ENCODE peak calls at places on chromosomes 3 and 15, in five cellular contexts. A is GM23338, W is foreskin fibroblast, P is body of pancreas, Z is choroid plexus epithelial cell. D is an unnamed sample.

GRCh38 chr3:23600178-23600577 is 205.6 kb upstream of the UBE2E1 start:
- DNase-seq in P (no peak), W (peak), Z (peak), A (no peak), D (peak)

GRCh38 chr3:88298189-88298588 is 148.4 kb downstream of the C3orf38 start:
- DNase-seq in W (no peak), A (no peak), Z (peak), P (no peak), D (no peak)

GRCh38 chr3:126654571-126655393 is at the start of gene TXNRD3:
- DNase-seq in P (peak), Z (peak), W (peak), A (peak), D (peak)

GRCh38 chr15:99704444-99704838 is 28.8 kb downstream of the LYSMD4 start:
- DNase-seq in W (peak), A (peak), Z (peak), P (peak), D (peak)

GRCh38 chr3:79864077-79864476 is 96.3 kb upstream of the ROBO1 start:
- DNase-seq in W (no peak), A (no peak), Z (no peak), P (no peak), D (no peak)

GRCh38 chr3:42228796-42229195 is 37.2 kb downstream of the CCK start:
- DNase-seq in W (no peak), Z (peak), P (no peak), A (peak), D (peak)

GRCh38 chr15:74208901-74209559 is 6.4 kb upstream of the STRA6 start:
- DNase-seq in W (no peak), Z (peak), A (peak), P (peak), D (no peak)

GRCh38 chr3:153180860-153181372 is 18.9 kb downstream of the RAP2B start:
- DNase-seq in P (no peak), W (no peak), A (no peak), Z (no peak), D (peak)

GRCh38 chr3:136631424-136631823 is 120.8 kb downstream of the STAG1 start:
- DNase-seq in W (no peak), Z (no peak), P (no peak), A (no peak), D (no peak)

GRCh38 chr3:182910939-182911781 is 69.2 kb downstream of the DCUN1D1 start:
- DNase-seq in Z (no peak), A (no peak), P (no peak), W (no peak), D (no peak)

GRCh38 chr15:57611938-57612337 is 20.2 kb downstream of the MYZAP start:
- DNase-seq in Z (peak), W (peak), A (peak), P (peak), D (peak)

GRCh38 chr15:63422891-63423290 is 41.2 kb upstream of the CA12 start:
- DNase-seq in Z (no peak), P (no peak), W (no peak), A (no peak), D (no peak)

GRCh38 chr15:44427756-44428724 is 611 bp downstream of the CTDSPL2 start:
- DNase-seq in W (no peak), Z (peak), P (peak), A (peak), D (peak)

GRCh38 chr15:44317423-44317822 is 28.9 kb downstream of the GOLM2 start:
- DNase-seq in P (no peak), W (no peak), Z (no peak), A (peak), D (no peak)

GRCh38 chr3:48661501-48662139 is 1.1 kb downstream of the CELSR3 start:
- DNase-seq in P (peak), Z (peak), A (peak), W (no peak), D (peak)

GRCh38 chr3:61371123-61371522 is 119.9 kb upstream of the FHIT start:
- DNase-seq in Z (peak), W (no peak), P (peak), A (peak), D (peak)

GRCh38 chr15:101288905-101289513 is 6.0 kb downstream of the SNRPA1 start:
- DNase-seq in W (no peak), A (peak), Z (peak), P (no peak), D (peak)

GRCh38 chr15:81092559-81092902 is 41.5 kb upstream of the CFAP161 start:
- DNase-seq in A (no peak), W (no peak), P (peak), Z (no peak), D (no peak)

GRCh38 chr15:35618260-35619188 is 72.6 kb upstream of the DPH6 start:
- DNase-seq in W (no peak), A (no peak), Z (peak), P (no peak), D (no peak)

GRCh38 chr15:69990566-69991391 is 106.9 kb downstream of the TLE3 start:
- DNase-seq in A (no peak), W (no peak), Z (no peak), P (no peak), D (no peak)

GRCh38 chr3:124834723-124835718 is 52.1 kb downstream of the ITGB5 start:
- DNase-seq in W (peak), Z (peak), P (peak), A (peak), D (peak)
- H3K4me3 ChIP-seq in W (no peak), Z (peak), P (no peak), A (peak), D (peak)

GRCh38 chr3:187186801-187187421 is 10.4 kb upstream of the RTP1 start:
- DNase-seq in P (peak), Z (peak), A (no peak), W (peak), D (peak)
- H3K4me3 ChIP-seq in P (no peak), Z (no peak), A (no peak), W (no peak), D (no peak)

DNA sequence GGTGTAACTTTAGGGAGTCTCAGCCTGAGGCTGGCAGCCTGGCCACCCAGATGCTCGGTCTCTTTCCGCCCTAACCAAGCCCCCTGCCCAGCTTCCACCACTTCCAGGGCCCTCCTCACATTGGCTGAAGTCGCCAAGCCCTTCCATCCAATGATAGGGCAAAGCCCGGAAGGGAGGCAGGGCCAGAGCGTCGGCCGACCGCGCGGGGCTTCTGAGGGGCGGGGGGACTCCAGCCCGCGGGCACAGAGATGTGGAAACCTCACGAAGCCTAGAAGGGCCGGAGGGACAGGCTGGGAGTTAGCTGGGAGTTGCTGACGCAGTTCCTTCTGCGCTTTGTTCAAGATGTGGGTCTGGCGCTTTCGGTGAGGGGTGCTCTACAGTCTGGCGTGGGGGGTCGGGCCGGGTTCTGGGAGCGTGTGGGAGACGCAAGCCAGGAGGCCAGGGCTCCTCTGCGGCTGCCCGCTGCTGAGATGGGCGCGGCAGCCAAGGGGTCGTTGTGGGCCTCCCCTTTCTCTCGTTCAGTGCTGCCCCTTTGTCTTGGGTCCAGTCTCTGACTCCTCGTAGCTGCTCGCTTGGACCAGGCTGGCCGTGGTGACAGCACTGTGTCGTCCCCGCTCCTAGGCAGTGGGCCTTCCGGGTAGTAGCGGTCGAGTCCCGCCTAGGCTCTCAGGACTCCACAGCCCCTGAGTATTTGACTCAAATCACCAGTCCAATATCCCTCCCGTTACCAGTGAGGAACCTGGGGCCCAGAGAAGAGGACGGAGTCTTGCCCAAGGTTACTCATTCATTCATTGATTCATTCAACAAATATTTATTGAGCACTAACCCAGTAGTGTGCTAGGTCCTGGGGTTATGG is at the start of gene ZNF660:
- DNase-seq in W (peak), Z (peak), P (peak), A (peak), D (peak)
- H3K4me3 ChIP-seq in W (peak), Z (peak), P (peak), A (peak), D (peak)

GRCh38 chr3:52019352-52020080 is 23.8 kb upstream of the RPL29 start:
- DNase-seq in W (no peak), Z (no peak), P (no peak), A (no peak), D (no peak)
- H3K4me3 ChIP-seq in W (no peak), Z (no peak), P (no peak), A (no peak), D (no peak)

GRCh38 chr3:9903904-9904303 is 1.3 kb downstream of the IL17RE start:
- DNase-seq in W (no peak), Z (no peak), P (no peak), A (no peak), D (no peak)
- H3K4me3 ChIP-seq in W (no peak), Z (no peak), P (no peak), A (no peak), D (peak)

GRCh38 chr3:156594229-156594683 is 39.3 kb upstream of the SSR3 start:
- DNase-seq in W (no peak), Z (no peak), P (peak), A (no peak), D (no peak)
- H3K4me3 ChIP-seq in W (peak), Z (no peak), P (no peak), A (no peak), D (no peak)